ENCODE peak calls at places on chromosomes 4 and X, in nine cellular contexts. T is A673, E is lower leg skin, N is fibroblast of pulmonary artery, B is ovary, M is IMR-90, C is OCI-LY7, G is heart right ventricle, R is PC-3. D is an unnamed sample.

GRCh38 chr4:124111922-124112321 is 600.6 kb downstream of the ANKRD50 start:
- DNase-seq in T (peak; percentile 74), E (peak; percentile 22), N (peak; percentile 97), B (no peak), M (peak; percentile 87), C (peak; percentile 54), G (no peak), R (peak; percentile 76), D (peak; percentile 89)

GRCh38 chr4:152166567-152166966 is 369.3 kb downstream of the FBXW7 start:
- DNase-seq in T (peak; percentile 41), E (no peak), N (peak; percentile 18), B (no peak), M (no peak), C (no peak), G (no peak), R (no peak), D (no peak)

GRCh38 chrX:101263766-101264165 is 27.4 kb downstream of the TAF7L start:
- DNase-seq in T (no peak), E (no peak), N (peak; percentile 4), B (no peak), M (no peak), C (no peak), G (no peak), R (no peak), D (no peak)

GRCh38 chrX:14871767-14872166 is 1.1 kb downstream of the FANCB start:
- DNase-seq in T (no peak), E (no peak), N (no peak), B (no peak), M (no peak), C (no peak), G (no peak), R (no peak), D (no peak)

GRCh38 chr4:26985836-26986235 is 125.2 kb downstream of the STIM2 start:
- DNase-seq in T (no peak), E (no peak), N (no peak), B (no peak), M (no peak), C (peak; percentile 71), G (no peak), R (no peak), D (no peak)

GRCh38 chrX:45622538-45622937 is 421.9 kb upstream of the DIPK2B start:
- DNase-seq in T (no peak), E (no peak), N (peak; percentile 10), B (no peak), M (peak; percentile 65), C (no peak), G (no peak), R (peak; percentile 9), D (peak; percentile 58)

GRCh38 chr4:51932261-51932660 is 87.9 kb downstream of the LRRC66 start:
- DNase-seq in T (no peak), E (no peak), N (peak; percentile 35), B (no peak), M (no peak), C (no peak), G (no peak), R (no peak), D (peak; percentile 88)

GRCh38 chrX:11666180-11666579 is 460 bp upstream of the ARHGAP6 start:
- DNase-seq in T (no peak), E (no peak), N (no peak), B (peak; percentile 25), M (no peak), C (no peak), G (peak; percentile 6), R (no peak), D (peak; percentile 15)

GRCh38 chr4:186534056-186534455 is 21.3 kb downstream of the MTNR1A start:
- DNase-seq in T (no peak), E (no peak), N (no peak), B (no peak), M (no peak), C (no peak), G (no peak), R (no peak), D (no peak)

GRCh38 chrX:53244610-53245009 is 19.6 kb upstream of the KDM5C start:
- DNase-seq in T (no peak), E (no peak), N (no peak), B (no peak), M (no peak), C (no peak), G (no peak), R (peak; percentile 22), D (no peak)

GRCh38 chr4:186500721-186501304 is 54.6 kb downstream of the MTNR1A start:
- DNase-seq in T (peak; percentile 94), E (no peak), N (no peak), B (peak; percentile 30), M (peak; percentile 1), C (no peak), G (no peak), R (no peak), D (peak; percentile 68)

GRCh38 chrX:154445776-154446175 is 1.8 kb downstream of the FAM50A start:
- DNase-seq in T (no peak), E (no peak), N (no peak), B (no peak), M (no peak), C (no peak), G (no peak), R (no peak), D (no peak)

GRCh38 chr4:94390804-94391410 is 48.3 kb upstream of the HPGDS start:
- DNase-seq in T (peak; percentile 11), E (no peak), N (peak; percentile 46), B (no peak), M (peak; percentile 4), C (peak; percentile 16), G (no peak), R (peak; percentile 44), D (peak; percentile 16)

GRCh38 chr4:139367421-139368090 is 65.3 kb upstream of the NDUFC1 start:
- DNase-seq in T (peak; percentile 22), E (no peak), N (peak; percentile 50), B (no peak), M (peak; percentile 81), C (no peak), G (no peak), R (peak; percentile 66), D (peak; percentile 71)

GRCh38 chr4:135372131-135372530 is 1170.5 kb upstream of the PABPC4L start:
- DNase-seq in T (no peak), E (no peak), N (no peak), B (no peak), M (no peak), C (no peak), G (no peak), R (no peak), D (no peak)

GRCh38 chr4:98921292-98921691 is 7.6 kb downstream of the EIF4E start:
- DNase-seq in T (no peak), E (no peak), N (no peak), B (no peak), M (no peak), C (peak; percentile 25), G (no peak), R (no peak), D (no peak)

DNA sequence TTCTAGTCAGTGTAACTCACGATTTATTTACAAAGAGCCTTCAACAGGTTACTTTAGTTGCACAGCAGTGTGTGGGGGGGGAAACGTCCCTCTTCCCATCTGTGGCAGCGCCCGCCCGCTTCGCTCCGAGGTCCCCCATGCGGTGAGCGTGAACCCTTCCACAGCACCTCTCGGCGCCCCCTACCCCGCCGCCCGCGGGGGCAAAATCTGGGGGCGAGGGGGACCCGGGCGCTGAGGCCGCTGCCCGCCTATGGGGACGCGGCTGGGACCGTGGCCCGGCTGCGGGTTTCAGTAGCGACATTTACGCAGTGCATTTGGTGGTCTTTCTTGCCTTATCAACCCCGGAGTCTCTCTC is 6.4 kb downstream of the NKX6-1 start:
- DNase-seq in T (no peak), E (no peak), N (no peak), B (no peak), M (no peak), C (no peak), G (no peak), R (no peak), D (no peak)
- H3K4me3 ChIP-seq in T (no peak overlapping the region), E (no peak overlapping the region), N (no peak overlapping the region), B (no peak overlapping the region), M (no peak overlapping the region), C (no peak overlapping the region), G (no peak overlapping the region), R (no peak overlapping the region), D (no peak overlapping the region)

DNA sequence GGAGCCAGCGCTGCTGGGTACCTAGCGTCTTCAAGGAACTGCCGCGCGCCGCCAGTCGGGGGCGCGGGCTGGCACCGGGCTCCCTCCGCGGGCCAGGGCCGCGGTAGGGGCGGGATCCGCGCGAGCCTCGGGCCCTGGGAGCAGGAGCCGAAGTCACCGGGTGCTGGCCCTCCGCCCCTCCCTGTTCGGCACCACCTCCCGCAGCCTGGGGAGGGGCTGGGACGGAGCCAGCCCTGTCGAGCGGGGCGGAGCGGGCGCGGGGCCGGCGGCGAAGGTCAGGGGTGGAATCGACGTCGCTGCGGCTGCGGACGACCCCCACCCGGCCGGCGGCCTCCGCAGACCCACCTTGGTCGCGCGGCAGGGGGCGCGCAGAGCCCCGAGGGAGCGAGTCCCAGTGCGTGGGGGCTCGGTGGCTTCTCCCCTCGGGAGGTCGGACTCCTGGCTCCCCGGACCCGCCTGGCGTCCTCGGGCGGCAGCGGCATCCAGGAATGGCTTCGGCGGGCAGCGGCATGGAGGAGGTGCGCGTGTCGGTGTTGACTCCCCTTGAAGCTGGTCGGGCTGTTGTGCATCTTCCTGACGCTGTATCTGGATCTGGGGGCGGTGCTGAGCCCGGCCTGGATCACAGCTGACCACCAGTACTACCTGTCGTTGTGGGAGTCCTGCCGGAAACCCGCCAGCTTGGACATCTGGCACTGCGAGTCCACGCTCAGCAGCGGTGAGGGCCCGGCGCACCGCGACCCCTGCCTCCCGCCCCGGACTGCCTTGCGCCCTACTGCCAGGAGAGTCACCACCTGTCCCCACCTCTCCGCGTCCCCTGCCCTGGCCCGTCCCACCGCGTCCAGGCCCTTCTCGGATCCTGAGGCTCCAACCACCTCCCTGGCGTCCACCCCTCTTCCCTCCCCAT is 50.5 kb upstream of the FAM47C start:
- DNase-seq in T (peak; percentile 39), E (no peak), N (no peak), B (no peak), M (no peak), C (no peak), G (no peak), R (no peak), D (no peak)
- TF ChIP-seq CTCF in T (peak; percentile 39), E (no peak), N (no peak), B (no peak), M (no peak), C (no peak), G (no peak), R (no peak), D (peak; percentile 19)

DNA sequence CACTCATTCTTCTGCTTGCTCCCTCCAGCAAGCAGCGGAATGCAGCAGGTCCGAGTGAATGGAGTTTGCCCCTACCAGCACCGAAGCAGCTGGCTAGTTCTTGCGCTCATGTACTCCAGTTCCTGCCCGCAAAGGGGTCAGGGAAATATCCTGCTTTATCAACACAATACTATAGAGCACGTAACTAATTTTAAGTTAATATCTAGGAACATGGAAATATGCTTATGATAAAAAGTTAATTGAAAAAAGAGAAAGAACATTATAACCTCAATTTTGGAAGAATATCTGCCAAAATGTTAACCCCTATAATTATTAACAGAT is 195.6 kb downstream of the SNCA start:
- DNase-seq in T (no peak), E (no peak), N (no peak), B (no peak), M (no peak), C (no peak), G (no peak), R (no peak), D (no peak)
- H3K4me3 ChIP-seq in T (no peak overlapping the region), E (no peak overlapping the region), N (no peak overlapping the region), B (no peak overlapping the region), M (no peak overlapping the region), C (no peak overlapping the region), G (peak overlapping the region; percentile 25), R (no peak overlapping the region), D (no peak overlapping the region)

GRCh38 chr4:82947498-82947897 is 47.0 kb downstream of the THAP9 start:
- DNase-seq in T (no peak), E (no peak), N (no peak), B (no peak), M (no peak), C (no peak), G (no peak), R (no peak), D (no peak)
- TF ChIP-seq CTCF in T (no peak), E (no peak), N (no peak), B (no peak), M (no peak), C (no peak), G (no peak), R (no peak), D (no peak)

D was measured in astrocyte of the spinal cord.